ENCODE peak calls at places on chromosome 2, in nine cellular contexts. S is stimulated activated CD4-positive, alpha-beta T cell treated with anti-CD3 and anti-CD28 coated beads, Interleukin-1b, Interleukin-23, amount 100 ng/mL, for 48 hours; O is Calu3; U is MV-4-11; J is HEK293T; X is RPMI7951; M is posterior vena cava; E is cardiac muscle cell; D is chondrocyte. Y is an unnamed sample.

GRCh38 chr2:99101697-99102096 is 39.8 kb upstream of the C2orf15 start:
- DNase-seq in M (no peak), S (no peak), J (no peak), D (no peak), O (no peak), X (peak; percentile 64), U (peak; percentile 84), E (no peak), Y (no peak)

GRCh38 chr2:236802862-236803261 is 233.2 kb downstream of the ACKR3 start:
- DNase-seq in S (no peak), U (no peak), D (no peak), M (peak; percentile 65), E (no peak), X (no peak), O (no peak), J (no peak), Y (no peak)

GRCh38 chr2:159256159-159256558 is 30.3 kb downstream of the WDSUB1 start:
- DNase-seq in M (no peak), X (no peak), D (no peak), E (no peak), O (no peak), J (no peak), S (no peak), U (no peak), Y (no peak)

GRCh38 chr2:113273031-113273551 is 5.6 kb downstream of the PAX8 start:
- DNase-seq in E (peak; percentile 44), J (peak; percentile 70), U (peak; percentile 34), D (no peak), M (peak; percentile 26), O (peak; percentile 61), S (peak; percentile 15), X (no peak), Y (peak; percentile 38)

GRCh38 chr2:240129731-240130392 is 6.2 kb downstream of the COPS9 start:
- DNase-seq in J (no peak), O (no peak), E (no peak), D (peak; percentile 79), M (peak; percentile 70), X (no peak), S (no peak), U (no peak), Y (no peak)

GRCh38 chr2:47950340-47951280 is 44.3 kb upstream of the FBXO11 start:
- DNase-seq in O (no peak), X (no peak), D (no peak), U (no peak), J (no peak), E (no peak), S (no peak), M (no peak), Y (no peak)

GRCh38 chr2:222862915-222863544 is 2.2 kb downstream of the ACSL3 start:
- DNase-seq in U (no peak), M (no peak), J (no peak), X (peak; percentile 42), S (no peak), E (no peak), O (no peak), D (no peak), Y (no peak)

GRCh38 chr2:166419616-166419934 is 43.8 kb upstream of the SCN9A start:
- DNase-seq in O (no peak), X (peak; percentile 39), M (no peak), S (no peak), U (no peak), J (no peak), E (no peak), D (no peak), Y (no peak)

GRCh38 chr2:103396152-103396551 is 634.3 kb downstream of the TMEM182 start:
- DNase-seq in O (no peak), E (no peak), D (no peak), S (no peak), X (no peak), J (no peak), U (no peak), M (no peak), Y (no peak)

GRCh38 chr2:200585730-200586643 is at the start of gene AOX1:
- DNase-seq in E (peak; percentile 60), J (no peak), S (no peak), M (peak; percentile 92), D (peak; percentile 90), X (peak; percentile 35), O (peak; percentile 34), U (no peak), Y (peak; percentile 39)

GRCh38 chr2:96832751-96833507 is 10.9 kb downstream of the ANKRD23 start:
- DNase-seq in X (no peak), J (no peak), M (peak; percentile 91), D (peak; percentile 80), O (peak; percentile 82), S (no peak), E (peak; percentile 92), U (no peak), Y (no peak)

GRCh38 chr2:183283176-183283575 is 158.9 kb downstream of the NUP35 start:
- DNase-seq in O (no peak), D (no peak), J (no peak), U (no peak), M (no peak), X (peak; percentile 32), S (no peak), E (no peak), Y (no peak)

GRCh38 chr2:153940511-153940910 is 68.8 kb downstream of the GALNT13 start:
- DNase-seq in D (no peak), S (no peak), O (no peak), J (no peak), E (peak; percentile 41), X (no peak), M (no peak), U (no peak), Y (no peak)